ENCODE peak calls at places on chromosomes 13 and 19, in five cellular contexts. C, F, S, O and K are unnamed samples. For H3K4me1, the result is how much of the 10 kb centered on the place peaks cover.

GRCh38 chr13:110108348-110109139 is 198.4 kb downstream of the COL4A1 start:
- DNase-seq in S (peak), O (peak), C (peak), F (peak), K (peak)

GRCh38 chr19:662207-662961 is 630 bp downstream of the RNF126 start:
- DNase-seq in F (peak), O (no peak), C (no peak), S (peak), K (no peak)

GRCh38 chr19:51690359-51691121 is 2.6 kb upstream of the SPACA6 start:
- DNase-seq in O (no peak), C (peak), S (peak), F (peak), K (peak)

GRCh38 chr19:10474962-10475451 is 28.1 kb downstream of the KEAP1 start:
- DNase-seq in S (no peak), O (no peak), C (no peak), F (no peak), K (no peak)

GRCh38 chr13:25267715-25268114 is 19.6 kb downstream of the MTMR6 start:
- DNase-seq in C (no peak), S (no peak), F (no peak), O (no peak), K (no peak)

GRCh38 chr19:39924389-39924788 is 10.0 kb downstream of the FCGBP start:
- DNase-seq in O (no peak), S (no peak), F (no peak), C (no peak), K (no peak)

GRCh38 chr19:17325881-17326594 is 8.6 kb downstream of the ANO8 start:
- DNase-seq in C (no peak), O (peak), S (peak), F (no peak), K (peak)

GRCh38 chr19:29665215-29665825 is at the start of gene PLEKHF1:
- DNase-seq in S (peak), C (peak), F (peak), O (peak), K (peak)

GRCh38 chr19:940591-941291 is 14.9 kb downstream of the ARID3A start:
- DNase-seq in O (peak), S (peak), C (peak), F (peak), K (peak)

GRCh38 chr13:29817604-29818378 is 32.6 kb downstream of the UBL3 start:
- DNase-seq in S (no peak), O (no peak), C (no peak), F (no peak), K (no peak)

GRCh38 chr13:112619730-112620639 is 32.0 kb upstream of the TUBGCP3 start:
- DNase-seq in S (peak), F (peak), O (no peak), C (no peak), K (peak)

GRCh38 chr13:75481176-75482069 is 546 bp downstream of the TBC1D4 start:
- DNase-seq in S (peak), F (peak), C (peak), O (no peak), K (no peak)
- H3K4me1 ChIP-seq in S (under half), F (under half), C (under half), O (under half), K (under half)

DNA sequence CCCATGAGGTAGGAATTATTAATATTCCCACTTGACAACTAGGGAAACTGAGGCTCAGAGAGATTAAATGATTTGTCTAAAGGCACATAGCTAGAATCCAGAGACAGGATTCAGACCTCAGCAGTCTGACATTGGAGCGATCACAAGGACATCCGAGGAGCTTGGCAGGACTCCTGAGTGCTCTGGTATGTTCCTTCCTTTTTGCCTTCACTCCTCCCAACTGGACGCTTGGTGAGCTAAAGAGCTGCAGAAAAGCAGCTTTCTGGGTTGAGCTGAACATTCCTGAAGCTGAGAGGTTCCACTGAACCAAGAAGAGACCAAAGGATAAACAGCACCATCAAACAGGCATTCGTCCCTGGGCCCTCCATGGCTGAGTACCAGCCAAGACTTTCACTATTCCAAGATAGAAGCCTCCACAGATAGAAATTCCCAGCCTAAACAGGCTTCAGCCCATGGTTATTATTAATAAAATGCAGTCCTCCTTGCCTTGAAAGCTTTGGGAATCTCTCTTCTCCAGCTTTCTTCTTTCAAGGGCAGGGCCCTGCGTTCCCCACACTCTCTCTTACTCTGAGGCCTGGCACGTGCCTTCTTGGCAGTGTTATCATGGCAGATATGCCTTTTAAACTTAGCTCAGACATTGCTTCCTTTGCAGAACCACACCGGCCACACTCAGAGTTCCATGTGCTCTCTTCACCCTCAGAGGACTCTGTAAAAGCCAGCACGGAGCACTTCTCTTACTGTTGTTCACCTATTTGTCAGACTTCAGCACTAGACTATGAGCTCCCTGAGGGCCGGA is 97.1 kb downstream of the CYSLTR2 start:
- DNase-seq in F (no peak), S (peak), C (peak), O (peak), K (peak)
- H3K27ac ChIP-seq in F (no peak), S (peak), C (peak), O (peak), K (peak)

GRCh38 chr13:36815069-36815468 is 4.0 kb upstream of the RFXAP start:
- DNase-seq in F (no peak), S (no peak), C (no peak), O (no peak), K (no peak)
- TF ChIP-seq CTCF in F (peak), S (no peak), C (no peak), O (no peak), K (no peak)

DNA sequence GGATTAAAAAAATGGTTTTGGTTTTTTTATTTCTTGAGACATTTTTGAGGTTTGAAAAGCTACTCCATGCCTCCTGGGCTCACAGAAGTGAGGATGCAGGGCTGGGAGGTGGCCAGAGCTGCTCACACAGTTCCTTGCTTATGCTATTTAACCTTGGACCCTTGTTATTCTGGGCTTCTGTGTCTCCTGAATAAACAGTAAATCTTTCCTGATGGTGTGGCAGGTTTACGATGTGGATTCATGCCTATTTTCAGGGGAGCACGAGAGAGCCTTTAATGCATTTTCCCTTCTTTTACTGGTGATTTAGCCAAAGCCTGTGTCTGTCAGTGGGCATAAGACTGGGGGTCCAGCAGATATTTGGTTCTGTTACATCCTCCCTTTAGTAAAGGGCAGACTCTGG is 34.4 kb upstream of the PCDH8 start:
- DNase-seq in F (no peak), O (no peak), S (no peak), C (no peak), K (no peak)
- H3K4me1 ChIP-seq in F (under half), O (under half), S (under half), C (under half), K (under half)

GRCh38 chr19:42241279-42241678 is 1.1 kb downstream of the GSK3A start:
- DNase-seq in S (no peak), O (no peak), F (no peak), C (no peak), K (no peak)

GRCh38 chr19:42239544-42240220 is 2.7 kb downstream of the GSK3A start:
- DNase-seq in F (no peak), S (no peak), C (no peak), O (no peak), K (no peak)

GRCh38 chr19:42244452-42245220 is 2.2 kb upstream of the GSK3A start:
- DNase-seq in S (peak), O (peak), F (peak), C (peak), K (peak)

GRCh38 chr19:42242512-42243409 is at the start of gene GSK3A:
- DNase-seq in C (peak), F (peak), O (peak), S (peak), K (peak)

GRCh38 chr19:42242071-42242511 is 311 bp downstream of the GSK3A start:
- DNase-seq in F (no peak), S (no peak), O (no peak), C (peak), K (no peak)
- H3K27ac ChIP-seq in F (no peak), S (peak), O (peak), C (peak), K (peak)

GRCh38 chr13:93283255-93283654 is 56.6 kb downstream of the GPC6 start:
- DNase-seq in C (no peak), S (no peak), O (no peak), F (no peak), K (no peak)

GRCh38 chr13:93279982-93280381 is 53.4 kb downstream of the GPC6 start:
- DNase-seq in S (no peak), O (no peak), C (no peak), F (no peak), K (no peak)

GRCh38 chr13:93286047-93286446 is 59.4 kb downstream of the GPC6 start:
- DNase-seq in O (no peak), F (no peak), S (no peak), C (no peak), K (no peak)

GRCh38 chr13:93284056-93284455 is 57.4 kb downstream of the GPC6 start:
- DNase-seq in F (no peak), C (no peak), S (no peak), O (no peak), K (no peak)

GRCh38 chr13:93280688-93281087 is 54.1 kb downstream of the GPC6 start:
- DNase-seq in O (no peak), S (no peak), F (no peak), C (no peak), K (no peak)
- TF ChIP-seq CTCF in O (no peak), S (no peak), F (no peak), C (no peak), K (no peak)

DNA sequence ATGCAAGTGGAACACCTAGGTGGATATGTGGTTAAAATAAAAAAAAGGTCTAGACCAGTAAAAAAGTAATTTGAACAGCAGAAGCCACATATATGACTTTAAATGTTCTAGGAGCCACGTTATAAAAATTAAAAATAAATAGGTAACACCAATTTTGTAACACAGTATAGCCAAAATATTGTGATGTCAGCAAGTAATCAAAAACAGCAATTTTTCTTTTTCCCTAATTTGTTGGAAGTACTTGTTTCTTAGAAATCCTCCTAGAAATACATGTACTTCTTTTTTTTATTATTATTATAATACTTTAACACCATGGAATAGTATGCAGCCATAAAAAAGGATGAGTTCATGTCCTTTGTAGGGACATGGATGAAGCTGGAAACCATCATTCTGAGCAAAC is 25.7 kb upstream of the C1QTNF9B start:
- DNase-seq in C (no peak), O (no peak), S (no peak), F (no peak), K (no peak)
- H3K4me1 ChIP-seq in C (under half), O (under half), S (under half), F (under half), K (under half)

GRCh38 chr13:41407380-41407779 is 50.0 kb upstream of the RGCC start:
- DNase-seq in C (no peak), O (no peak), F (no peak), S (no peak), K (no peak)
- H3K27ac ChIP-seq in C (no peak), O (no peak), F (no peak), S (no peak), K (no peak)

DNA sequence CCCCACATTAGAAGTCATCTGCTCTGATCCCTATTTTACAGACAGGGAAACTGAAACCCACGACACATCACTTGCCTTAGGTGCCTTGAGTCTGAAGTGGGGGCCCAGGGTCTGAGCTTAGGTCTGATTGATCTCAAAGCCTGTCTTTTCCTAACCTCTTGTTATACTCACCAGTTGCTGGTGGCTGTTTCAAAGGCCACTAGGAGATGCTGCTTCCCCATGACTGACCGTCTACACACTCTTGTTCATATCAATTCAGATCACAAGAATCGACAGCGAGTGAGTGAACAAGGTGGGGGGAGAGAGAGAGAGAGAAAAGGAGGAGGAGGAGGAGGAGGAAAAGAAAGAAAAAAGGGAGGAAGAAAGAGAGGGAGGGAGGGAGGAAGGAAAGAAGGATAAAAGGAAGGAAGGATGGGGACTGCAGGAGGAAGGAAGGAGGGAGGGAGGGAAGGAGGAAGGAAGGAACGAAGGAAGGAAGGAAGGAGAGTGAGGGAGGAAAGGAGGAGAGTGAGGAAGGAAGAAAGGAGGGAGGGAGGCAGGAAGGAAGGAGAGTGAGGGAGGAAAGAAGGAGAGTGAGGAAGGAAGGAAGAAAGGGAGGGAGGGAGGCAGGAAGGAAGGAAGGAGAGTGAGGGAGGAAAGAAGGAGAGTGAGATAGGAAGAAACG is 3.3 kb downstream of the OR10H1 start:
- DNase-seq in O (no peak), F (no peak), S (no peak), C (no peak), K (no peak)
- TF ChIP-seq CTCF in O (no peak), F (peak), S (no peak), C (no peak), K (no peak)

DNA sequence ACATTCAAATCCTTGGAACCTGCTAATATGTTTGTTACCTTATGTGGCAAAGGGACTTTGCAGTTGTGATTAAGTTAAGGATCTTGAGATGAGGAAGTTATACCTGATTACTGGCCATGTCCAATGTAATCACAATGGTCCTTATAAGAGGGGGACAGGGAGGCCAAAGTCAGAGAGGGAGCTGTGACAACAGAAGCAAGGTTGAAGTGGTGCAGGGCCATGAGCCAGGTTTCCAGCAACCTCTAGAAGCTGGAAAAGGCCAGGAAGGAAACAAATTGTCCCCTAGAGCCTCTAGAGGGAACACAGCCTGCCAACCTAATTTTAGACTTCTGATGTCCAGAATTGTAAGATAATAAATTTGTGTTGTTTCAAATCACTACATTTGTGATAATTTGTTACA is 334.7 kb upstream of the DACH1 start:
- DNase-seq in O (no peak), S (no peak), C (no peak), F (no peak), K (no peak)
- H3K4me1 ChIP-seq in O (under half), S (under half), C (under half), F (under half), K (under half)